ENCODE peak calls at places on chromosome 17, in four cellular contexts. One of them, this sample, is unnamed.

GRCh38 chr17:82160081-82160480 is 52.6 kb downstream of the CCDC57 start:
- DNase-seq in fibroblast of lung: no peak
- DNase-seq in body of pancreas: no peak
- DNase-seq in Caco-2: no peak
- DNase-seq in this sample: no peak

GRCh38 chr17:7249219-7249618 is 2.3 kb downstream of the CTDNEP1 start:
- DNase-seq in Caco-2: no peak
- DNase-seq in body of pancreas: no peak
- DNase-seq in fibroblast of lung: no peak
- DNase-seq in this sample: no peak

GRCh38 chr17:59753522-59754467 is 46.3 kb downstream of the VMP1 start:
- DNase-seq in fibroblast of lung: peak
- DNase-seq in Caco-2: no peak
- DNase-seq in body of pancreas: peak
- DNase-seq in this sample: peak

GRCh38 chr17:79126139-79126538 is 51.5 kb downstream of the ENGASE start:
- DNase-seq in Caco-2: no peak
- DNase-seq in body of pancreas: no peak
- DNase-seq in fibroblast of lung: no peak
- DNase-seq in this sample: no peak

GRCh38 chr17:49928126-49928800 is 40.7 kb upstream of the DLX4 start:
- DNase-seq in Caco-2: no peak
- DNase-seq in fibroblast of lung: no peak
- DNase-seq in body of pancreas: no peak
- DNase-seq in this sample: no peak

GRCh38 chr17:82883461-82884031 is 43.7 kb upstream of the ZNF750 start:
- DNase-seq in Caco-2: no peak
- DNase-seq in body of pancreas: no peak
- DNase-seq in fibroblast of lung: no peak
- DNase-seq in this sample: no peak

GRCh38 chr17:9291912-9292562 is 270.7 kb downstream of the NTN1 start:
- DNase-seq in body of pancreas: peak
- DNase-seq in Caco-2: no peak
- DNase-seq in fibroblast of lung: peak
- DNase-seq in this sample: peak

GRCh38 chr17:7083592-7083991 is 3.5 kb upstream of the CLEC10A start:
- DNase-seq in Caco-2: no peak
- DNase-seq in body of pancreas: no peak
- DNase-seq in fibroblast of lung: no peak
- DNase-seq in this sample: no peak

GRCh38 chr17:45906237-45906636 is 11.9 kb downstream of the MAPT start:
- DNase-seq in body of pancreas: no peak
- DNase-seq in Caco-2: no peak
- DNase-seq in fibroblast of lung: no peak
- DNase-seq in this sample: no peak

GRCh38 chr17:81429813-81430510 is 34.7 kb downstream of the BAHCC1 start:
- DNase-seq in fibroblast of lung: peak
- DNase-seq in body of pancreas: peak
- DNase-seq in Caco-2: no peak
- DNase-seq in this sample: no peak

GRCh38 chr17:68238894-68239293 is 8.9 kb upstream of the AMZ2 start:
- DNase-seq in fibroblast of lung: no peak
- DNase-seq in Caco-2: no peak
- DNase-seq in body of pancreas: no peak
- DNase-seq in this sample: no peak

GRCh38 chr17:42284566-42284965 is 3.7 kb upstream of the STAT5A start:
- DNase-seq in fibroblast of lung: no peak
- DNase-seq in Caco-2: no peak
- DNase-seq in body of pancreas: no peak
- DNase-seq in this sample: no peak

GRCh38 chr17:9021158-9021984 is at the start of gene NTN1:
- DNase-seq in Caco-2: no peak
- DNase-seq in fibroblast of lung: peak
- DNase-seq in body of pancreas: peak
- DNase-seq in this sample: no peak

GRCh38 chr17:81518785-81519283 is 6.2 kb upstream of the ACTG1 start:
- DNase-seq in body of pancreas: peak
- DNase-seq in Caco-2: peak
- DNase-seq in fibroblast of lung: no peak
- DNase-seq in this sample: no peak

GRCh38 chr17:418421-418751 is 65.8 kb upstream of the RPH3AL start:
- DNase-seq in fibroblast of lung: no peak
- DNase-seq in body of pancreas: no peak
- DNase-seq in Caco-2: no peak
- DNase-seq in this sample: no peak

GRCh38 chr17:78640700-78641099 is 63.5 kb upstream of the DNAH17 start:
- DNase-seq in body of pancreas: no peak
- DNase-seq in Caco-2: no peak
- DNase-seq in fibroblast of lung: no peak
- DNase-seq in this sample: no peak

GRCh38 chr17:77312786-77313599 is 172.2 kb downstream of the SEC14L1 start:
- DNase-seq in fibroblast of lung: peak
- DNase-seq in Caco-2: peak
- DNase-seq in body of pancreas: peak
- DNase-seq in this sample: no peak

GRCh38 chr17:80034977-80035686 is 540 bp downstream of the TBC1D16 start:
- DNase-seq in body of pancreas: peak
- DNase-seq in fibroblast of lung: peak
- DNase-seq in Caco-2: no peak
- DNase-seq in this sample: no peak

GRCh38 chr17:65547253-65547670 is 14.2 kb downstream of the AXIN2 start:
- DNase-seq in Caco-2: peak
- DNase-seq in body of pancreas: peak
- DNase-seq in fibroblast of lung: peak
- DNase-seq in this sample: no peak

GRCh38 chr17:37147301-37147812 is 198.6 kb downstream of the AATF start:
- DNase-seq in Caco-2: peak
- DNase-seq in body of pancreas: no peak
- DNase-seq in fibroblast of lung: no peak
- DNase-seq in this sample: no peak

GRCh38 chr17:68511254-68511670 is 968 bp upstream of the PRKAR1A start:
- DNase-seq in Caco-2: no peak
- DNase-seq in fibroblast of lung: no peak
- DNase-seq in body of pancreas: peak
- DNase-seq in this sample: no peak

GRCh38 chr17:2709173-2709661 is 2.3 kb downstream of the CLUH start:
- DNase-seq in Caco-2: no peak
- DNase-seq in fibroblast of lung: no peak
- DNase-seq in body of pancreas: peak
- DNase-seq in this sample: no peak

GRCh38 chr17:75315541-75316243 is 26.5 kb upstream of the SLC25A19 start:
- DNase-seq in fibroblast of lung: no peak
- DNase-seq in Caco-2: no peak
- DNase-seq in body of pancreas: peak
- DNase-seq in this sample: no peak

GRCh38 chr17:17935321-17936271 is 36.6 kb downstream of the TOM1L2 start:
- DNase-seq in fibroblast of lung: peak
- DNase-seq in Caco-2: peak
- DNase-seq in body of pancreas: peak
- DNase-seq in this sample: peak

GRCh38 chr17:1422907-1423306 is 22.9 kb upstream of the YWHAE start:
- DNase-seq in fibroblast of lung: peak
- DNase-seq in Caco-2: no peak
- DNase-seq in body of pancreas: no peak
- DNase-seq in this sample: peak

GRCh38 chr17:65530158-65530984 is 31.1 kb downstream of the AXIN2 start:
- DNase-seq in Caco-2: peak
- DNase-seq in body of pancreas: no peak
- DNase-seq in fibroblast of lung: no peak
- DNase-seq in this sample: no peak

GRCh38 chr17:78935419-78936323 is 10.5 kb upstream of the TIMP2 start:
- DNase-seq in body of pancreas: no peak
- DNase-seq in Caco-2: no peak
- DNase-seq in fibroblast of lung: peak
- DNase-seq in this sample: peak

GRCh38 chr17:34672176-34672785 is 92.9 kb downstream of the TMEM132E start:
- DNase-seq in body of pancreas: no peak
- DNase-seq in fibroblast of lung: no peak
- DNase-seq in Caco-2: no peak
- DNase-seq in this sample: no peak

GRCh38 chr17:80892900-80893603 is 98.6 kb upstream of the CHMP6 start:
- DNase-seq in fibroblast of lung: peak
- DNase-seq in body of pancreas: no peak
- DNase-seq in Caco-2: no peak
- DNase-seq in this sample: no peak

GRCh38 chr17:74336307-74336706 is 10.3 kb downstream of the KIF19 start:
- DNase-seq in fibroblast of lung: no peak
- DNase-seq in body of pancreas: no peak
- DNase-seq in Caco-2: no peak
- DNase-seq in this sample: no peak

GRCh38 chr17:77465358-77466041 is 324.7 kb downstream of the SEC14L1 start:
- DNase-seq in body of pancreas: peak
- DNase-seq in fibroblast of lung: peak
- DNase-seq in Caco-2: no peak
- DNase-seq in this sample: no peak

GRCh38 chr17:37818689-37819088 is 73.8 kb upstream of the HNF1B start:
- DNase-seq in Caco-2: no peak
- DNase-seq in body of pancreas: peak
- DNase-seq in fibroblast of lung: no peak
- DNase-seq in this sample: no peak

GRCh38 chr17:74528491-74529199 is 2.6 kb downstream of the CD300LB start:
- DNase-seq in body of pancreas: peak
- DNase-seq in fibroblast of lung: no peak
- DNase-seq in Caco-2: no peak
- DNase-seq in this sample: no peak

GRCh38 chr17:76000016-76000754 is 470 bp upstream of the CDK3 start:
- DNase-seq in fibroblast of lung: peak
- DNase-seq in body of pancreas: peak
- DNase-seq in Caco-2: peak
- DNase-seq in this sample: no peak

GRCh38 chr17:36183001-36183810 is 6.8 kb upstream of the TBC1D3B start:
- DNase-seq in Caco-2: peak
- DNase-seq in body of pancreas: peak
- DNase-seq in fibroblast of lung: peak
- DNase-seq in this sample: peak

GRCh38 chr17:63700528-63701441 is 860 bp upstream of the LIMD2 start:
- DNase-seq in fibroblast of lung: peak
- DNase-seq in Caco-2: no peak
- DNase-seq in body of pancreas: peak
- DNase-seq in this sample: no peak

DNA sequence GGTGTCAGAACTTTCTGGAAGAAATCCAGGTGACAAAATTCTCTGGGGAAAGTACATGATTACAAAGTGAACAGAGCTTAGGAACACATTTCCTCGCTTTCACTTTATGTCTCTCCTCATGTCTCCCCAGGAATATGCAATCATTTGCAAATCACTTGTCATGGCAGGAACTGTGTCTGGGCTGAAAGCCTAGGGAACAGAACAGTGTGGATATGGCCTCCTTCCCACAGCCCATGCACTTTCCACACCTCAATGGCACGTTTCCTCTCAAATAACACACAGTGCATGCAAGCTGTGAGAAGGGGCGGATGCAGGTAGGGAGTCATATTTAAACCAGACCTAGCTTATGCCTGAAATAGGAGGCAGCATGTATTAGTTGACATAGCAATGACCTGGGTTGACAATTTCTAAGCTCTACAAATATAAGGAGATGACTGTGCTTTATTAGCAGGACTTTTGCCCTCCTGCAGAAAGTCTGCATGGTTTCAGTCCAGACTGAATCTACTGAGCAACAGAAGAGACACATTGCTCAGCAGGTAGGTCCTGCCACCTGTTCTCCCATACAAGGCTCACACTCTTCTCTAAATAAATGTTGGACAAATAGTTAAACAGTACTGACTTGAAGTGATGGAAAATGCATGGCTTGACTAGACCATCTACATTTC is 236.1 kb upstream of the ELAC2 start:
- DNase-seq in fibroblast of lung: no peak
- DNase-seq in body of pancreas: no peak
- DNase-seq in Caco-2: peak
- DNase-seq in this sample: no peak
- TF ChIP-seq CTCF in fibroblast of lung: no peak
- TF ChIP-seq CTCF in body of pancreas: no peak
- TF ChIP-seq CTCF in Caco-2: no peak
- TF ChIP-seq CTCF in this sample: no peak

GRCh38 chr17:51200846-51201245 is 34.6 kb downstream of the NME2 start:
- DNase-seq in body of pancreas: no peak
- DNase-seq in Caco-2: no peak
- DNase-seq in fibroblast of lung: no peak
- DNase-seq in this sample: no peak
- TF ChIP-seq CTCF in body of pancreas: no peak
- TF ChIP-seq CTCF in Caco-2: no peak
- TF ChIP-seq CTCF in fibroblast of lung: no peak
- TF ChIP-seq CTCF in this sample: no peak

GRCh38 chr17:39867891-39868553 is at the start of gene ZPBP2:
- DNase-seq in Caco-2: no peak
- DNase-seq in body of pancreas: no peak
- DNase-seq in fibroblast of lung: no peak
- DNase-seq in this sample: no peak

GRCh38 chr17:39868554-39868942 is 546 bp downstream of the ZPBP2 start:
- DNase-seq in fibroblast of lung: no peak
- DNase-seq in Caco-2: no peak
- DNase-seq in body of pancreas: no peak
- DNase-seq in this sample: no peak

GRCh38 chr17:39867084-39867890 is 715 bp upstream of the ZPBP2 start:
- DNase-seq in Caco-2: no peak
- DNase-seq in fibroblast of lung: no peak
- DNase-seq in body of pancreas: no peak
- DNase-seq in this sample: no peak

GRCh38 chr17:39870776-39871175 is 2.8 kb downstream of the ZPBP2 start:
- DNase-seq in body of pancreas: no peak
- DNase-seq in Caco-2: no peak
- DNase-seq in fibroblast of lung: no peak
- DNase-seq in this sample: no peak

DNA sequence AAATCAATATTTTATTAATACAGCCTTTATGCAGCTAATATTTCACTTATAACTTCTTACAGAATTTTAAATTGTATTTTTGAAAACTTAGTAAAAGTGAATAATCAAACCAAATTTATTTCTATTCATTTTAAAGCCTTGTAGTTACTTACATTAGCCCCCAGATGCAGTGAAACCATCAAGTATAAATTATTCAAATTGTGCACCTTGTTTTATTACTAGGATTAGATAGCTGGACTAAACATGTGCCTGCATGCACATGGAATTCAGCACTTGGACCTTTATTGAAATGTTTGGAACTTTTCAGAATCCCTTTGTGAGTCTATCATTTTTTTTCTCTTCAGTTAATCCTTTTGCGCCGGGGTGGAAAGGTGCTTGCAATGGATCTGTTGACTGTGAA is 4.7 kb downstream of the ZPBP2 start:
- DNase-seq in fibroblast of lung: peak
- DNase-seq in Caco-2: no peak
- DNase-seq in body of pancreas: no peak
- DNase-seq in this sample: no peak
- TF ChIP-seq CTCF in fibroblast of lung: peak
- TF ChIP-seq CTCF in Caco-2: no peak
- TF ChIP-seq CTCF in body of pancreas: no peak
- TF ChIP-seq CTCF in this sample: no peak

GRCh38 chr17:29954405-29954804 is 13.0 kb downstream of the EFCAB5 start:
- DNase-seq in Caco-2: no peak
- DNase-seq in body of pancreas: no peak
- DNase-seq in fibroblast of lung: no peak
- DNase-seq in this sample: no peak
- TF ChIP-seq CTCF in Caco-2: no peak
- TF ChIP-seq CTCF in body of pancreas: no peak
- TF ChIP-seq CTCF in fibroblast of lung: no peak
- TF ChIP-seq CTCF in this sample: peak

GRCh38 chr17:61410555-61411089 is 11.0 kb downstream of the TBX2 start:
- DNase-seq in Caco-2: peak
- DNase-seq in fibroblast of lung: peak
- DNase-seq in body of pancreas: peak
- DNase-seq in this sample: peak
- TF ChIP-seq CTCF in Caco-2: peak
- TF ChIP-seq CTCF in fibroblast of lung: peak
- TF ChIP-seq CTCF in body of pancreas: peak
- TF ChIP-seq CTCF in this sample: peak